ENCODE peak calls at places on chromosomes 16 and 17, in six cellular contexts. One of them, this sample, is unnamed.
A peak's percentile ranks its signal among the peaks of the same experiment; 100 is the strongest.

GRCh38 chr17:45170976-45171337 is 9.3 kb downstream of the HEXIM2 start:
- DNase-seq in NCI-H2227 treated with DMSO at 0.1 percent for 48 hours: no peak
- DNase-seq in B cell: no peak
- DNase-seq in stimulated activated CD8-positive, alpha-beta memory T cell treated with anti-CD3 and anti-CD28 coated beads, Interleukin-15, amount 100 ng/mL, for 1 hour: no peak
- DNase-seq in AG08395: peak; percentile 90
- DNase-seq in cardiac muscle cell: no peak
- DNase-seq in this sample: peak; percentile 83

GRCh38 chr17:61291457-61292311 is 108.0 kb upstream of the TBX2 start:
- DNase-seq in NCI-H2227 treated with DMSO at 0.1 percent for 48 hours: no peak
- DNase-seq in B cell: no peak
- DNase-seq in stimulated activated CD8-positive, alpha-beta memory T cell treated with anti-CD3 and anti-CD28 coated beads, Interleukin-15, amount 100 ng/mL, for 1 hour: no peak
- DNase-seq in AG08395: no peak
- DNase-seq in cardiac muscle cell: no peak
- DNase-seq in this sample: no peak

GRCh38 chr16:57764341-57765159 is 29.0 kb downstream of the KATNB1 start:
- DNase-seq in NCI-H2227 treated with DMSO at 0.1 percent for 48 hours: no peak
- DNase-seq in B cell: no peak
- DNase-seq in stimulated activated CD8-positive, alpha-beta memory T cell treated with anti-CD3 and anti-CD28 coated beads, Interleukin-15, amount 100 ng/mL, for 1 hour: no peak
- DNase-seq in AG08395: peak; percentile 93
- DNase-seq in cardiac muscle cell: no peak
- DNase-seq in this sample: peak; percentile 56

GRCh38 chr16:81005644-81006471 is 827 bp downstream of the CMC2 start:
- DNase-seq in NCI-H2227 treated with DMSO at 0.1 percent for 48 hours: no peak
- DNase-seq in B cell: peak; percentile 65
- DNase-seq in stimulated activated CD8-positive, alpha-beta memory T cell treated with anti-CD3 and anti-CD28 coated beads, Interleukin-15, amount 100 ng/mL, for 1 hour: peak; percentile 42
- DNase-seq in AG08395: no peak
- DNase-seq in cardiac muscle cell: no peak
- DNase-seq in this sample: peak; percentile 47

GRCh38 chr16:3188925-3189825 is 1.2 kb downstream of the OR1F1 start:
- DNase-seq in NCI-H2227 treated with DMSO at 0.1 percent for 48 hours: peak; percentile 58
- DNase-seq in B cell: no peak
- DNase-seq in stimulated activated CD8-positive, alpha-beta memory T cell treated with anti-CD3 and anti-CD28 coated beads, Interleukin-15, amount 100 ng/mL, for 1 hour: no peak
- DNase-seq in AG08395: peak; percentile 48
- DNase-seq in cardiac muscle cell: peak; percentile 61
- DNase-seq in this sample: peak; percentile 36

GRCh38 chr16:52408197-52408845 is 138.6 kb downstream of the TOX3 start:
- DNase-seq in NCI-H2227 treated with DMSO at 0.1 percent for 48 hours: no peak
- DNase-seq in B cell: no peak
- DNase-seq in stimulated activated CD8-positive, alpha-beta memory T cell treated with anti-CD3 and anti-CD28 coated beads, Interleukin-15, amount 100 ng/mL, for 1 hour: no peak
- DNase-seq in AG08395: no peak
- DNase-seq in cardiac muscle cell: no peak
- DNase-seq in this sample: no peak

GRCh38 chr16:71214771-71215381 is 15.6 kb downstream of the HYDIN start:
- DNase-seq in NCI-H2227 treated with DMSO at 0.1 percent for 48 hours: peak; percentile 36
- DNase-seq in B cell: no peak
- DNase-seq in stimulated activated CD8-positive, alpha-beta memory T cell treated with anti-CD3 and anti-CD28 coated beads, Interleukin-15, amount 100 ng/mL, for 1 hour: no peak
- DNase-seq in AG08395: no peak
- DNase-seq in cardiac muscle cell: peak; percentile 22
- DNase-seq in this sample: peak; percentile 52

GRCh38 chr16:81688182-81688581 is 90.9 kb upstream of the PLCG2 start:
- DNase-seq in NCI-H2227 treated with DMSO at 0.1 percent for 48 hours: no peak
- DNase-seq in B cell: no peak
- DNase-seq in stimulated activated CD8-positive, alpha-beta memory T cell treated with anti-CD3 and anti-CD28 coated beads, Interleukin-15, amount 100 ng/mL, for 1 hour: no peak
- DNase-seq in AG08395: no peak
- DNase-seq in cardiac muscle cell: no peak
- DNase-seq in this sample: no peak

GRCh38 chr17:32297424-32297823 is 31.8 kb downstream of the RHBDL3 start:
- DNase-seq in NCI-H2227 treated with DMSO at 0.1 percent for 48 hours: no peak
- DNase-seq in B cell: no peak
- DNase-seq in stimulated activated CD8-positive, alpha-beta memory T cell treated with anti-CD3 and anti-CD28 coated beads, Interleukin-15, amount 100 ng/mL, for 1 hour: no peak
- DNase-seq in AG08395: no peak
- DNase-seq in cardiac muscle cell: no peak
- DNase-seq in this sample: no peak

GRCh38 chr17:72176902-72177660 is 56.3 kb downstream of the SOX9 start:
- DNase-seq in NCI-H2227 treated with DMSO at 0.1 percent for 48 hours: no peak
- DNase-seq in B cell: no peak
- DNase-seq in stimulated activated CD8-positive, alpha-beta memory T cell treated with anti-CD3 and anti-CD28 coated beads, Interleukin-15, amount 100 ng/mL, for 1 hour: no peak
- DNase-seq in AG08395: no peak
- DNase-seq in cardiac muscle cell: no peak
- DNase-seq in this sample: peak; percentile 1

GRCh38 chr17:1490643-1491405 is 1.7 kb downstream of the MYO1C start:
- DNase-seq in NCI-H2227 treated with DMSO at 0.1 percent for 48 hours: peak; percentile 11
- DNase-seq in B cell: peak; percentile 66
- DNase-seq in stimulated activated CD8-positive, alpha-beta memory T cell treated with anti-CD3 and anti-CD28 coated beads, Interleukin-15, amount 100 ng/mL, for 1 hour: no peak
- DNase-seq in AG08395: peak; percentile 59
- DNase-seq in cardiac muscle cell: peak; percentile 70
- DNase-seq in this sample: peak; percentile 51

GRCh38 chr17:82281502-82282238 is 8.2 kb upstream of the CSNK1D start:
- DNase-seq in NCI-H2227 treated with DMSO at 0.1 percent for 48 hours: no peak
- DNase-seq in B cell: no peak
- DNase-seq in stimulated activated CD8-positive, alpha-beta memory T cell treated with anti-CD3 and anti-CD28 coated beads, Interleukin-15, amount 100 ng/mL, for 1 hour: no peak
- DNase-seq in AG08395: no peak
- DNase-seq in cardiac muscle cell: no peak
- DNase-seq in this sample: peak; percentile 88

GRCh38 chr16:9817586-9817985 is 364.6 kb downstream of the GRIN2A start:
- DNase-seq in NCI-H2227 treated with DMSO at 0.1 percent for 48 hours: no peak
- DNase-seq in B cell: no peak
- DNase-seq in stimulated activated CD8-positive, alpha-beta memory T cell treated with anti-CD3 and anti-CD28 coated beads, Interleukin-15, amount 100 ng/mL, for 1 hour: no peak
- DNase-seq in AG08395: no peak
- DNase-seq in cardiac muscle cell: no peak
- DNase-seq in this sample: no peak

GRCh38 chr16:2511128-2511785 is 2.5 kb upstream of the ATP6V0C start:
- DNase-seq in NCI-H2227 treated with DMSO at 0.1 percent for 48 hours: peak; percentile 59
- DNase-seq in B cell: no peak
- DNase-seq in stimulated activated CD8-positive, alpha-beta memory T cell treated with anti-CD3 and anti-CD28 coated beads, Interleukin-15, amount 100 ng/mL, for 1 hour: no peak
- DNase-seq in AG08395: peak; percentile 76
- DNase-seq in cardiac muscle cell: no peak
- DNase-seq in this sample: no peak

GRCh38 chr16:72162105-72162680 is 9.8 kb downstream of the PMFBP1 start:
- DNase-seq in NCI-H2227 treated with DMSO at 0.1 percent for 48 hours: no peak
- DNase-seq in B cell: no peak
- DNase-seq in stimulated activated CD8-positive, alpha-beta memory T cell treated with anti-CD3 and anti-CD28 coated beads, Interleukin-15, amount 100 ng/mL, for 1 hour: no peak
- DNase-seq in AG08395: no peak
- DNase-seq in cardiac muscle cell: no peak
- DNase-seq in this sample: no peak

GRCh38 chr17:80863626-80864025 is 128.0 kb upstream of the CHMP6 start:
- DNase-seq in NCI-H2227 treated with DMSO at 0.1 percent for 48 hours: no peak
- DNase-seq in B cell: no peak
- DNase-seq in stimulated activated CD8-positive, alpha-beta memory T cell treated with anti-CD3 and anti-CD28 coated beads, Interleukin-15, amount 100 ng/mL, for 1 hour: no peak
- DNase-seq in AG08395: no peak
- DNase-seq in cardiac muscle cell: no peak
- DNase-seq in this sample: no peak

GRCh38 chr17:77356690-77357201 is 216.0 kb downstream of the SEC14L1 start:
- DNase-seq in NCI-H2227 treated with DMSO at 0.1 percent for 48 hours: no peak
- DNase-seq in B cell: no peak
- DNase-seq in stimulated activated CD8-positive, alpha-beta memory T cell treated with anti-CD3 and anti-CD28 coated beads, Interleukin-15, amount 100 ng/mL, for 1 hour: no peak
- DNase-seq in AG08395: no peak
- DNase-seq in cardiac muscle cell: no peak
- DNase-seq in this sample: no peak

GRCh38 chr16:57807252-57807967 is 5.1 kb upstream of the KIFC3 start:
- DNase-seq in NCI-H2227 treated with DMSO at 0.1 percent for 48 hours: no peak
- DNase-seq in B cell: no peak
- DNase-seq in stimulated activated CD8-positive, alpha-beta memory T cell treated with anti-CD3 and anti-CD28 coated beads, Interleukin-15, amount 100 ng/mL, for 1 hour: no peak
- DNase-seq in AG08395: no peak
- DNase-seq in cardiac muscle cell: no peak
- DNase-seq in this sample: no peak

GRCh38 chr16:84467709-84468108 is 36.8 kb downstream of the MEAK7 start:
- DNase-seq in NCI-H2227 treated with DMSO at 0.1 percent for 48 hours: no peak
- DNase-seq in B cell: no peak
- DNase-seq in stimulated activated CD8-positive, alpha-beta memory T cell treated with anti-CD3 and anti-CD28 coated beads, Interleukin-15, amount 100 ng/mL, for 1 hour: no peak
- DNase-seq in AG08395: no peak
- DNase-seq in cardiac muscle cell: no peak
- DNase-seq in this sample: no peak

GRCh38 chr16:86343111-86343642 is 167.2 kb upstream of the FOXF1 start:
- DNase-seq in NCI-H2227 treated with DMSO at 0.1 percent for 48 hours: no peak
- DNase-seq in B cell: no peak
- DNase-seq in stimulated activated CD8-positive, alpha-beta memory T cell treated with anti-CD3 and anti-CD28 coated beads, Interleukin-15, amount 100 ng/mL, for 1 hour: no peak
- DNase-seq in AG08395: peak; percentile 79
- DNase-seq in cardiac muscle cell: no peak
- DNase-seq in this sample: no peak

GRCh38 chr17:44278006-44278405 is 10.1 kb upstream of the SLC4A1 start:
- DNase-seq in NCI-H2227 treated with DMSO at 0.1 percent for 48 hours: no peak
- DNase-seq in B cell: no peak
- DNase-seq in stimulated activated CD8-positive, alpha-beta memory T cell treated with anti-CD3 and anti-CD28 coated beads, Interleukin-15, amount 100 ng/mL, for 1 hour: no peak
- DNase-seq in AG08395: peak; percentile 19
- DNase-seq in cardiac muscle cell: no peak
- DNase-seq in this sample: no peak

GRCh38 chr16:65280988-65281530 is 159.2 kb upstream of the CDH11 start:
- DNase-seq in NCI-H2227 treated with DMSO at 0.1 percent for 48 hours: no peak
- DNase-seq in B cell: no peak
- DNase-seq in stimulated activated CD8-positive, alpha-beta memory T cell treated with anti-CD3 and anti-CD28 coated beads, Interleukin-15, amount 100 ng/mL, for 1 hour: no peak
- DNase-seq in AG08395: no peak
- DNase-seq in cardiac muscle cell: no peak
- DNase-seq in this sample: no peak

GRCh38 chr17:78993981-78994671 is 14.4 kb upstream of the LGALS3BP start:
- DNase-seq in NCI-H2227 treated with DMSO at 0.1 percent for 48 hours: no peak
- DNase-seq in B cell: peak; percentile 37
- DNase-seq in stimulated activated CD8-positive, alpha-beta memory T cell treated with anti-CD3 and anti-CD28 coated beads, Interleukin-15, amount 100 ng/mL, for 1 hour: no peak
- DNase-seq in AG08395: no peak
- DNase-seq in cardiac muscle cell: no peak
- DNase-seq in this sample: no peak

GRCh38 chr17:50627782-50628601 is 6.7 kb upstream of the ABCC3 start:
- DNase-seq in NCI-H2227 treated with DMSO at 0.1 percent for 48 hours: peak; percentile 47
- DNase-seq in B cell: no peak
- DNase-seq in stimulated activated CD8-positive, alpha-beta memory T cell treated with anti-CD3 and anti-CD28 coated beads, Interleukin-15, amount 100 ng/mL, for 1 hour: no peak
- DNase-seq in AG08395: no peak
- DNase-seq in cardiac muscle cell: peak; percentile 44
- DNase-seq in this sample: peak; percentile 85

GRCh38 chr17:66855204-66855603 is 20.3 kb downstream of the CACNG5 start:
- DNase-seq in NCI-H2227 treated with DMSO at 0.1 percent for 48 hours: no peak
- DNase-seq in B cell: no peak
- DNase-seq in stimulated activated CD8-positive, alpha-beta memory T cell treated with anti-CD3 and anti-CD28 coated beads, Interleukin-15, amount 100 ng/mL, for 1 hour: no peak
- DNase-seq in AG08395: no peak
- DNase-seq in cardiac muscle cell: no peak
- DNase-seq in this sample: peak; percentile 70

GRCh38 chr16:64475627-64476351 is 646.1 kb downstream of the CDH11 start:
- DNase-seq in NCI-H2227 treated with DMSO at 0.1 percent for 48 hours: no peak
- DNase-seq in B cell: no peak
- DNase-seq in stimulated activated CD8-positive, alpha-beta memory T cell treated with anti-CD3 and anti-CD28 coated beads, Interleukin-15, amount 100 ng/mL, for 1 hour: no peak
- DNase-seq in AG08395: no peak
- DNase-seq in cardiac muscle cell: peak; percentile 30
- DNase-seq in this sample: no peak

GRCh38 chr17:62981933-62982332 is 15.9 kb downstream of the TANC2 start:
- DNase-seq in NCI-H2227 treated with DMSO at 0.1 percent for 48 hours: no peak
- DNase-seq in B cell: no peak
- DNase-seq in stimulated activated CD8-positive, alpha-beta memory T cell treated with anti-CD3 and anti-CD28 coated beads, Interleukin-15, amount 100 ng/mL, for 1 hour: no peak
- DNase-seq in AG08395: peak; percentile 14
- DNase-seq in cardiac muscle cell: no peak
- DNase-seq in this sample: no peak

GRCh38 chr17:41340934-41341861 is 9.4 kb downstream of the KRT33A start:
- DNase-seq in NCI-H2227 treated with DMSO at 0.1 percent for 48 hours: no peak
- DNase-seq in B cell: no peak
- DNase-seq in stimulated activated CD8-positive, alpha-beta memory T cell treated with anti-CD3 and anti-CD28 coated beads, Interleukin-15, amount 100 ng/mL, for 1 hour: no peak
- DNase-seq in AG08395: no peak
- DNase-seq in cardiac muscle cell: no peak
- DNase-seq in this sample: no peak

GRCh38 chr16:86248325-86248905 is 261.9 kb upstream of the FOXF1 start:
- DNase-seq in NCI-H2227 treated with DMSO at 0.1 percent for 48 hours: no peak
- DNase-seq in B cell: no peak
- DNase-seq in stimulated activated CD8-positive, alpha-beta memory T cell treated with anti-CD3 and anti-CD28 coated beads, Interleukin-15, amount 100 ng/mL, for 1 hour: no peak
- DNase-seq in AG08395: no peak
- DNase-seq in cardiac muscle cell: no peak
- DNase-seq in this sample: no peak

GRCh38 chr16:56600398-56600999 is 7.9 kb upstream of the MT2A start:
- DNase-seq in NCI-H2227 treated with DMSO at 0.1 percent for 48 hours: peak; percentile 16
- DNase-seq in B cell: peak; percentile 58
- DNase-seq in stimulated activated CD8-positive, alpha-beta memory T cell treated with anti-CD3 and anti-CD28 coated beads, Interleukin-15, amount 100 ng/mL, for 1 hour: no peak
- DNase-seq in AG08395: peak; percentile 76
- DNase-seq in cardiac muscle cell: peak; percentile 55
- DNase-seq in this sample: peak; percentile 68

GRCh38 chr17:6830383-6830986 is 1.0 kb downstream of the TEKT1 start:
- DNase-seq in NCI-H2227 treated with DMSO at 0.1 percent for 48 hours: no peak
- DNase-seq in B cell: no peak
- DNase-seq in stimulated activated CD8-positive, alpha-beta memory T cell treated with anti-CD3 and anti-CD28 coated beads, Interleukin-15, amount 100 ng/mL, for 1 hour: no peak
- DNase-seq in AG08395: no peak
- DNase-seq in cardiac muscle cell: no peak
- DNase-seq in this sample: no peak

GRCh38 chr16:89685916-89686315 is 573 bp upstream of the CDK10 start:
- DNase-seq in NCI-H2227 treated with DMSO at 0.1 percent for 48 hours: no peak
- DNase-seq in B cell: no peak
- DNase-seq in stimulated activated CD8-positive, alpha-beta memory T cell treated with anti-CD3 and anti-CD28 coated beads, Interleukin-15, amount 100 ng/mL, for 1 hour: no peak
- DNase-seq in AG08395: no peak
- DNase-seq in cardiac muscle cell: no peak
- DNase-seq in this sample: no peak

GRCh38 chr16:56625140-56625942 is at the start of gene MT1E:
- DNase-seq in NCI-H2227 treated with DMSO at 0.1 percent for 48 hours: peak; percentile 34
- DNase-seq in B cell: no peak
- DNase-seq in stimulated activated CD8-positive, alpha-beta memory T cell treated with anti-CD3 and anti-CD28 coated beads, Interleukin-15, amount 100 ng/mL, for 1 hour: no peak
- DNase-seq in AG08395: peak; percentile 87
- DNase-seq in cardiac muscle cell: peak; percentile 84
- DNase-seq in this sample: peak; percentile 92

GRCh38 chr16:82649766-82650165 is 23.0 kb downstream of the CDH13 start:
- DNase-seq in NCI-H2227 treated with DMSO at 0.1 percent for 48 hours: no peak
- DNase-seq in B cell: no peak
- DNase-seq in stimulated activated CD8-positive, alpha-beta memory T cell treated with anti-CD3 and anti-CD28 coated beads, Interleukin-15, amount 100 ng/mL, for 1 hour: no peak
- DNase-seq in AG08395: no peak
- DNase-seq in cardiac muscle cell: no peak
- DNase-seq in this sample: no peak

This sample was measured in HT-29.